ENCODE peak calls at places on chromosomes 2 and 18, in four cellular contexts. P is K562, J is GM12878, O is HepG2. W is an unnamed sample.

GRCh38 chr2:61759718-61760117 is 94.1 kb downstream of the FAM161A start:
- DNase-seq in P (no peak), O (no peak), J (no peak), W (no peak)

GRCh38 chr2:74499269-74499939 is at the start of gene LBX2:
- DNase-seq in O (no peak), J (no peak), P (no peak), W (peak)

GRCh38 chr2:231557571-231558217 is 27.4 kb upstream of the NMUR1 start:
- DNase-seq in P (peak), O (peak), J (peak), W (peak)

GRCh38 chr2:157345647-157346389 is 20.2 kb upstream of the ERMN start:
- DNase-seq in P (no peak), J (no peak), O (no peak), W (no peak)

GRCh38 chr2:152694161-152694661 is 23.1 kb downstream of the PRPF40A start:
- DNase-seq in J (no peak), P (no peak), O (no peak), W (no peak)

GRCh38 chr2:207122914-207123744 is 42.6 kb downstream of the KLF7 start:
- DNase-seq in O (no peak), J (no peak), P (no peak), W (no peak)

GRCh38 chr2:205721057-205721767 is 38.9 kb downstream of the NRP2 start:
- DNase-seq in O (no peak), P (peak), J (no peak), W (no peak)

GRCh38 chr2:50594233-50594632 is 437.7 kb downstream of the NRXN1 start:
- DNase-seq in O (no peak), P (no peak), J (no peak), W (no peak)

GRCh38 chr18:73824684-73825083 is 322.9 kb downstream of the FBXO15 start:
- DNase-seq in P (no peak), O (no peak), J (no peak), W (no peak)

GRCh38 chr2:88590998-88591613 is 36.2 kb downstream of the EIF2AK3 start:
- DNase-seq in P (peak), O (peak), J (peak), W (peak)

GRCh38 chr18:45962866-45963265 is 4.3 kb downstream of the EPG5 start:
- DNase-seq in J (no peak), P (no peak), O (no peak), W (no peak)

GRCh38 chr2:128551435-128551834 is 232.8 kb upstream of the HS6ST1 start:
- DNase-seq in P (no peak), O (no peak), J (no peak), W (no peak)

GRCh38 chr18:42784612-42785011 is 330.9 kb downstream of the RIT2 start:
- DNase-seq in J (no peak), O (no peak), P (no peak), W (no peak)

GRCh38 chr2:202521470-202521869 is 113.3 kb upstream of the FAM117B start:
- DNase-seq in O (no peak), J (no peak), P (no peak), W (no peak)

GRCh38 chr2:88016086-88016947 is at the start of gene RNU2-63P:
- DNase-seq in O (peak), J (peak), P (peak), W (peak)

GRCh38 chr2:123993728-123994323 is 31.3 kb upstream of the CNTNAP5 start:
- DNase-seq in J (no peak), P (peak), O (peak), W (peak)

GRCh38 chr18:74990563-74991081 is 218.3 kb downstream of the PTGR3 start:
- DNase-seq in P (no peak), J (no peak), O (no peak), W (no peak)

GRCh38 chr2:187618813-187619212 is 64.6 kb upstream of the TFPI start:
- DNase-seq in J (no peak), P (no peak), O (no peak), W (no peak)

GRCh38 chr2:72118951-72119350 is 28.7 kb downstream of the CYP26B1 start:
- DNase-seq in O (no peak), P (no peak), J (no peak), W (no peak)

GRCh38 chr2:173090973-173091660 is 15.5 kb downstream of the MAP3K20 start:
- DNase-seq in J (no peak), O (no peak), P (peak), W (no peak)

GRCh38 chr2:207974214-207974600 is 51.1 kb downstream of the PLEKHM3 start:
- DNase-seq in O (no peak), P (no peak), J (no peak), W (no peak)

GRCh38 chr2:3257166-3257565 is 120.5 kb downstream of the EIPR1 start:
- DNase-seq in J (no peak), P (no peak), O (no peak), W (peak)

GRCh38 chr2:25293958-25294513 is 47.7 kb downstream of the DNMT3A start:
- DNase-seq in J (no peak), O (no peak), P (no peak), W (no peak)

GRCh38 chr2:13858626-13859025 is 773.9 kb upstream of the LRATD1 start:
- DNase-seq in J (peak), P (no peak), O (no peak), W (no peak)

GRCh38 chr2:149101818-149102217 is 63.3 kb downstream of the LYPD6B start:
- DNase-seq in J (no peak), P (no peak), O (no peak), W (no peak)

GRCh38 chr2:72961853-72962468 is 44.6 kb downstream of the EMX1 start:
- DNase-seq in P (no peak), J (no peak), O (no peak), W (no peak)

GRCh38 chr18:32896781-32897547 is 124.1 kb upstream of the KLHL14 start:
- DNase-seq in O (no peak), P (no peak), J (no peak), W (no peak)

GRCh38 chr2:147352294-147352693 is 492.5 kb upstream of the ACVR2A start:
- DNase-seq in P (no peak), O (no peak), J (no peak), W (no peak)

GRCh38 chr2:113012436-113013335 is 7.4 kb downstream of the IL36A start:
- DNase-seq in P (peak), O (no peak), J (no peak), W (no peak)

GRCh38 chr18:69626643-69627242 is 226.1 kb downstream of the DOK6 start:
- DNase-seq in J (no peak), O (no peak), P (no peak), W (no peak)

GRCh38 chr2:222861411-222862067 is 703 bp downstream of the ACSL3 start:
- DNase-seq in O (no peak), J (no peak), P (peak), W (peak)

GRCh38 chr2:23456881-23457760 is 72.1 kb downstream of the KLHL29 start:
- DNase-seq in O (no peak), J (no peak), P (no peak), W (no peak)

GRCh38 chr2:99939135-99939534 is 203.3 kb downstream of the AFF3 start:
- DNase-seq in O (no peak), P (no peak), J (no peak), W (no peak)

GRCh38 chr2:138997849-138998517 is 217.8 kb upstream of the NXPH2 start:
- DNase-seq in P (no peak), J (no peak), O (no peak), W (no peak)

GRCh38 chr2:223747392-223748042 is 89.9 kb downstream of the AP1S3 start:
- DNase-seq in J (no peak), O (no peak), P (no peak), W (no peak)

GRCh38 chr2:31277621-31278020 is 43.7 kb downstream of the EHD3 start:
- DNase-seq in J (no peak), P (no peak), O (no peak), W (no peak)

GRCh38 chr2:181178823-181179412 is 198.5 kb downstream of the UBE2E3 start:
- DNase-seq in O (peak), J (no peak), P (peak), W (peak)

GRCh38 chr2:158570869-158571268 is 114.1 kb downstream of the PKP4 start:
- DNase-seq in O (no peak), P (no peak), J (no peak), W (no peak)

GRCh38 chr2:229282758-229283546 is 11.9 kb upstream of the PID1 start:
- DNase-seq in J (no peak), O (no peak), P (no peak), W (no peak)

GRCh38 chr2:176126929-176127768 is 2.4 kb upstream of the HOXD8 start:
- DNase-seq in J (no peak), P (peak), O (peak), W (peak)
- TF ChIP-seq MXI1 in J (no peak), P (no peak), O (no peak), W (no peak)

DNA sequence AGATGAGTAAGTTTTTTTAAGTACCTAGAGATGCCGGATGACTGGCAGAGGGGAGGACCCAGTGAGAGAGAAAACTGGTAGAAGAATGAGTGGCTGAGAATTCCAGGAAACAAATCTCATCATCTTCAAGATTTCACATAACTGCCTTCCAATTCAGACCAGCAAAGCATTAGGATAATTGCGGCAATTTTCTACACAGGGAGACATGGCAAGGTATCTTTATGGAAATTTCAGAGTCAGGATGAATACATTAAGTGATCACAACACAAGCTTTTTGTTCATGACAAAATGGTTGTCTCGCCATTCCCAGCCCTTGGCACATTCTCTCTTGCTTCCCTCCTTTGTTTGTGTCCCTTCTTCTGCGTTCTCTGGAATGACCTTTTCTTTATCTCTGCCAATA is 82.1 kb downstream of the ALK start:
- DNase-seq in J (no peak), P (no peak), O (no peak), W (no peak)
- TF ChIP-seq EP300 in J (no peak), P (no peak), O (no peak), W (no peak)

GRCh38 chr18:10003866-10004265 is 90.0 kb downstream of the VAPA start:
- DNase-seq in J (no peak), P (no peak), O (no peak), W (no peak)
- TF ChIP-seq MXI1 in J (no peak), P (no peak), O (no peak), W (no peak)

DNA sequence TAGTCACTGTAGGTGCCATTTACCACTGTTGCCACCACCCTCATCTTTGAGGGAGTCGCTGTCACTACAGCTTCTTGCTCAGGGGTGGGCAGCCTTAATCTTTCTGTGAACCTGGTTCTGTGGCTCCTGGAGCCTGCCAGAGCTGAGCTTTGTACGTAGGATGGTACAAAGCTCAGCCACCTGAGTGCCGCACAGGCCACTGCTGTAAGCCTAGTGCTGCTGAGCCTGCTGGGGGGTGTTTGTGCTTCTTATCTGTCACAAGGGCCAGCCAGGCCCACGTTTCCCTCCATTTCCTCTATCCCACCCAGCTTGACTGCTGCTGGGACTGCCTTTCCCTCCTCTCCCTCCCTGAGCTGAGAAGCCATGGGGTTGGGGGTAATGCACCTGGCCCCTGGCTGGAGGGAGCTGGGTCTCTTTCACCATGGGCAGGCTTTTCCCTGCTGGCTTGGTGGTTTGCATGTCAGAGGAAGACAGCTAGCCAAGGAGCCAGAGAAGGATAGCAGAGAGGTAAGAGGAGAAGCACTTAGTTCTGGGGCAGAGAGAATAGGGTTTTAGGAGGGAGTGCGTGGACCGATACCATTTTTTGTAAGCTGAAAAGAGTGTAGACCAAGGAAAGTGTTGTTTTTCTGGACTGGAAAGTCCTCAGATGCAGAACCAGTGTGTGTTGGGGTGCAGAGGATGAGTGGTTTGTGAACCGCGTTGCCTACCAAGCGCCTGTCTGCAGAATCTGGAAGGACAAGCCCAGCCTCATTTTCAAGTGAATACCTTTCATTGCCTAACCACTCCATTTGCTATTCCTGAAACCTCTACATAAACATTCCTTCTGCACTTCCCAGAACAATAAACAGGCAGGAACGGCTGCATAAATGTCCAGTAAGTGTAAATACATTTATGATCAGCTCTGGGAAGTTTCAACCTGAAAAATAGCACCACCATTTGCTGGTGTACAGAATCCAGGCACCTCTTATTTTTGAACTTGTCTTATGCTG is 45.1 kb upstream of the FHL2 start:
- DNase-seq in P (no peak), O (no peak), J (no peak), W (no peak)
- TF ChIP-seq EP300 in P (no peak), O (no peak), J (no peak), W (no peak)

DNA sequence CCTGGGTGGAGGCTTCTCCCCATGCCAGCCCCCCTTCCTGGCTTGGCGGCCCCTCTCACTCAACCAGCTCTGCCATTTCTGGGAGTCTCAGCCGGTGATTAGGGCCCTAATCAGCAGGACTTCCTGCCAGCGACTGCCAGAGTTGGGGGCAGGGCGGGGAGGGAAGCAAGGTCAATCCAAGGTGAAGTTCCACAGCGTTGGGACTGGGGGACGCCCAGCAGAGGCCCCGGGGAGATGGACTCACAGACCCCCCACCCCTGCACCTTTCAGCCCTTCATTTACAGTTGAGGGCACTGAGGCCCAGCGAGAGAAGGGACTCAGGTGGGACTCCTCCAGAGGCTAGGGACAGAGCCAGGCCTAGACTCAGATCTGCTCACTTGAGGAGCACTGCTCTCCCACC is 65.3 kb downstream of the TNS1 start:
- DNase-seq in O (no peak), J (no peak), P (peak), W (peak)
- TF ChIP-seq MXI1 in O (no peak), J (no peak), P (no peak), W (no peak)

GRCh38 chr2:240916571-240917008 is 10.5 kb downstream of the CROCC2 start:
- DNase-seq in O (no peak), J (no peak), P (peak), W (peak)
- TF ChIP-seq EP300 in O (no peak), J (no peak), P (no peak), W (no peak)

GRCh38 chr2:65351948-65352595 is 80.3 kb downstream of the SPRED2 start:
- DNase-seq in O (no peak), J (no peak), P (no peak), W (no peak)

GRCh38 chr2:65347913-65348312 is 84.5 kb downstream of the SPRED2 start:
- DNase-seq in P (no peak), J (no peak), O (no peak), W (no peak)

GRCh38 chr2:65350714-65351113 is 81.7 kb downstream of the SPRED2 start:
- DNase-seq in P (peak), J (no peak), O (no peak), W (no peak)

GRCh38 chr2:65351234-65351947 is 81.0 kb downstream of the SPRED2 start:
- DNase-seq in O (no peak), J (no peak), P (peak), W (no peak)

GRCh38 chr2:65349863-65350262 is 82.5 kb downstream of the SPRED2 start:
- DNase-seq in O (peak), J (no peak), P (peak), W (peak)
- TF ChIP-seq MXI1 in O (no peak), J (no peak), P (no peak), W (peak)

GRCh38 chr2:96536445-96537065 is at the start of gene ARID5A:
- DNase-seq in J (peak), O (peak), P (peak), W (peak)
- TF ChIP-seq EP300 in J (no peak), O (no peak), P (no peak), W (no peak)